ENCODE peak calls at places on chromosome 3, in nine cellular contexts. One of them, this sample, is unnamed.

GRCh38 chr3:12759097-12759679 is at the start of gene TMEM40:
- DNase-seq in CD8-positive, alpha-beta memory T cell: no peak
- DNase-seq in HTR-8/SVneo: peak; percentile 91
- DNase-seq in heart left ventricle: no peak
- DNase-seq in sigmoid colon: no peak
- DNase-seq in right cardiac atrium: no peak
- DNase-seq in SHP77: no peak
- DNase-seq in glutamatergic neuron: no peak
- DNase-seq in sciatic nerve: no peak
- DNase-seq in this sample: no peak

GRCh38 chr3:89699771-89700170 is 592.4 kb downstream of the EPHA3 start:
- DNase-seq in CD8-positive, alpha-beta memory T cell: no peak
- DNase-seq in HTR-8/SVneo: no peak
- DNase-seq in heart left ventricle: no peak
- DNase-seq in sigmoid colon: no peak
- DNase-seq in right cardiac atrium: no peak
- DNase-seq in SHP77: no peak
- DNase-seq in glutamatergic neuron: no peak
- DNase-seq in sciatic nerve: no peak
- DNase-seq in this sample: no peak

GRCh38 chr3:71541313-71541712 is 42.2 kb downstream of the FOXP1 start:
- DNase-seq in CD8-positive, alpha-beta memory T cell: no peak
- DNase-seq in HTR-8/SVneo: no peak
- DNase-seq in heart left ventricle: no peak
- DNase-seq in sigmoid colon: no peak
- DNase-seq in right cardiac atrium: no peak
- DNase-seq in SHP77: no peak
- DNase-seq in glutamatergic neuron: no peak
- DNase-seq in sciatic nerve: no peak
- DNase-seq in this sample: no peak

GRCh38 chr3:32973982-32974381 is 22.5 kb downstream of the CCR4 start:
- DNase-seq in CD8-positive, alpha-beta memory T cell: no peak
- DNase-seq in HTR-8/SVneo: no peak
- DNase-seq in heart left ventricle: no peak
- DNase-seq in sigmoid colon: no peak
- DNase-seq in right cardiac atrium: no peak
- DNase-seq in SHP77: no peak
- DNase-seq in glutamatergic neuron: no peak
- DNase-seq in sciatic nerve: no peak
- DNase-seq in this sample: no peak

GRCh38 chr3:111610189-111610588 is 15.0 kb upstream of the ZBED2 start:
- DNase-seq in CD8-positive, alpha-beta memory T cell: peak; percentile 68
- DNase-seq in HTR-8/SVneo: no peak
- DNase-seq in heart left ventricle: no peak
- DNase-seq in sigmoid colon: no peak
- DNase-seq in right cardiac atrium: no peak
- DNase-seq in SHP77: no peak
- DNase-seq in glutamatergic neuron: no peak
- DNase-seq in sciatic nerve: no peak
- DNase-seq in this sample: no peak

GRCh38 chr3:98109789-98110188 is 20.7 kb upstream of the OR5H1 start:
- DNase-seq in CD8-positive, alpha-beta memory T cell: no peak
- DNase-seq in HTR-8/SVneo: no peak
- DNase-seq in heart left ventricle: no peak
- DNase-seq in sigmoid colon: no peak
- DNase-seq in right cardiac atrium: no peak
- DNase-seq in SHP77: no peak
- DNase-seq in glutamatergic neuron: no peak
- DNase-seq in sciatic nerve: no peak
- DNase-seq in this sample: no peak

GRCh38 chr3:175651716-175652115 is 792.6 kb downstream of the NAALADL2 start:
- DNase-seq in CD8-positive, alpha-beta memory T cell: no peak
- DNase-seq in HTR-8/SVneo: no peak
- DNase-seq in heart left ventricle: no peak
- DNase-seq in sigmoid colon: no peak
- DNase-seq in right cardiac atrium: no peak
- DNase-seq in SHP77: no peak
- DNase-seq in glutamatergic neuron: no peak
- DNase-seq in sciatic nerve: no peak
- DNase-seq in this sample: no peak

GRCh38 chr3:41159581-41160189 is 39.6 kb upstream of the CTNNB1 start:
- DNase-seq in CD8-positive, alpha-beta memory T cell: no peak
- DNase-seq in HTR-8/SVneo: no peak
- DNase-seq in heart left ventricle: no peak
- DNase-seq in sigmoid colon: no peak
- DNase-seq in right cardiac atrium: no peak
- DNase-seq in SHP77: no peak
- DNase-seq in glutamatergic neuron: no peak
- DNase-seq in sciatic nerve: no peak
- DNase-seq in this sample: no peak

GRCh38 chr3:185059766-185060165 is 93.1 kb downstream of the C3orf70 start:
- DNase-seq in CD8-positive, alpha-beta memory T cell: no peak
- DNase-seq in HTR-8/SVneo: no peak
- DNase-seq in heart left ventricle: no peak
- DNase-seq in sigmoid colon: no peak
- DNase-seq in right cardiac atrium: no peak
- DNase-seq in SHP77: no peak
- DNase-seq in glutamatergic neuron: no peak
- DNase-seq in sciatic nerve: no peak
- DNase-seq in this sample: no peak

GRCh38 chr3:82194870-82195269 is 433.4 kb upstream of the GBE1 start:
- DNase-seq in CD8-positive, alpha-beta memory T cell: no peak
- DNase-seq in HTR-8/SVneo: no peak
- DNase-seq in heart left ventricle: no peak
- DNase-seq in sigmoid colon: no peak
- DNase-seq in right cardiac atrium: no peak
- DNase-seq in SHP77: no peak
- DNase-seq in glutamatergic neuron: no peak
- DNase-seq in sciatic nerve: no peak
- DNase-seq in this sample: no peak

GRCh38 chr3:122754867-122755835 is 38.5 kb downstream of the HSPBAP1 start:
- DNase-seq in CD8-positive, alpha-beta memory T cell: no peak
- DNase-seq in HTR-8/SVneo: peak; percentile 48
- DNase-seq in heart left ventricle: no peak
- DNase-seq in sigmoid colon: no peak
- DNase-seq in right cardiac atrium: no peak
- DNase-seq in SHP77: no peak
- DNase-seq in glutamatergic neuron: no peak
- DNase-seq in sciatic nerve: no peak
- DNase-seq in this sample: no peak

GRCh38 chr3:10709110-10709781 is 106.8 kb upstream of the SLC6A11 start:
- DNase-seq in CD8-positive, alpha-beta memory T cell: no peak
- DNase-seq in HTR-8/SVneo: no peak
- DNase-seq in heart left ventricle: no peak
- DNase-seq in sigmoid colon: no peak
- DNase-seq in right cardiac atrium: no peak
- DNase-seq in SHP77: no peak
- DNase-seq in glutamatergic neuron: no peak
- DNase-seq in sciatic nerve: no peak
- DNase-seq in this sample: peak; percentile 44

GRCh38 chr3:166123576-166123975 is 286.4 kb upstream of the BCHE start:
- DNase-seq in CD8-positive, alpha-beta memory T cell: no peak
- DNase-seq in HTR-8/SVneo: peak; percentile 3
- DNase-seq in heart left ventricle: no peak
- DNase-seq in sigmoid colon: no peak
- DNase-seq in right cardiac atrium: no peak
- DNase-seq in SHP77: no peak
- DNase-seq in glutamatergic neuron: no peak
- DNase-seq in sciatic nerve: no peak
- DNase-seq in this sample: no peak

This sample was measured in cardiac septum.